ENCODE peak calls at places on chromosomes 6 and 20, in nine cellular contexts. M is mucosa of descending colon; L is lower lobe of right lung; T is gastrocnemius medialis; Z is transverse colon; W is HuH-7; A is stimulated activated CD4-positive, alpha-beta T cell treated with anti-CD3 and anti-CD28 coated beads, Interleukin-2, amount 100 ng/mL, for 4 hours; X is lung; H is stimulated activated CD8-positive, alpha-beta memory T cell treated with anti-CD3 and anti-CD28 coated beads, Interleukin-7, amount 100 ng/mL, for 1 hour. F is an unnamed sample.

GRCh38 chr20:55348201-55348600 is 657.1 kb downstream of the CBLN4 start:
- DNase-seq in L (no peak), X (no peak), T (no peak), W (no peak), Z (no peak), A (no peak), M (no peak), H (no peak), F (no peak)

GRCh38 chr20:16752082-16752481 is 3.9 kb downstream of the OTOR start:
- DNase-seq in M (no peak), Z (no peak), X (no peak), L (no peak), H (no peak), W (no peak), A (no peak), T (no peak), F (no peak)

GRCh38 chr6:18506387-18507017 is 119.4 kb downstream of the RNF144B start:
- DNase-seq in L (no peak), Z (no peak), T (no peak), X (no peak), W (no peak), A (no peak), M (no peak), H (no peak), F (no peak)

GRCh38 chr6:158047120-158047518 is 65.5 kb downstream of the SYNJ2 start:
- DNase-seq in H (peak; percentile 20), L (peak; percentile 20), X (no peak), A (peak; percentile 74), W (no peak), T (peak; percentile 81), Z (peak; percentile 56), M (peak; percentile 44), F (no peak)

GRCh38 chr6:16401868-16402267 is 163.5 kb downstream of the GMPR start:
- DNase-seq in L (no peak), H (no peak), T (no peak), Z (no peak), M (no peak), X (no peak), A (no peak), W (no peak), F (no peak)

GRCh38 chr6:109291893-109292292 is 90.4 kb downstream of the CD164 start:
- DNase-seq in A (no peak), L (no peak), T (no peak), Z (no peak), M (no peak), X (no peak), H (no peak), W (no peak), F (no peak)

GRCh38 chr6:71459162-71459561 is 170.6 kb downstream of the OGFRL1 start:
- DNase-seq in T (no peak), Z (no peak), W (no peak), X (no peak), A (no peak), L (no peak), M (no peak), H (no peak), F (no peak)

GRCh38 chr6:119929121-119929520 is 579.6 kb upstream of the MAN1A1 start:
- DNase-seq in L (no peak), T (no peak), M (no peak), Z (no peak), A (no peak), W (no peak), H (no peak), X (no peak), F (no peak)

GRCh38 chr6:95790787-95791186 is 213.5 kb downstream of the MANEA start:
- DNase-seq in H (no peak), W (no peak), M (no peak), A (no peak), L (no peak), X (no peak), Z (no peak), T (no peak), F (no peak)

F was measured in mesothelial cell of epicardium.